ENCODE peak calls at places on chromosomes 3 and 15, in seven cellular contexts. H is lower leg skin, L is spleen, J is dorsolateral prefrontal cortex, X is heart right ventricle, F is HCT116, N is lower lobe of right lung. K is an unnamed sample.

GRCh38 chr15:74821091-74821789 is 5.2 kb upstream of the CPLX3 start:
- DNase-seq in H (no peak), L (no peak), J (no peak), X (no peak), F (no peak), N (no peak), K (no peak)

GRCh38 chr15:32668942-32669341 is 27.4 kb downstream of the SCG5 start:
- DNase-seq in H (no peak), L (no peak), J (no peak), X (no peak), F (no peak), N (no peak), K (no peak)

GRCh38 chr15:59190291-59190690 is 16.4 kb upstream of the LDHAL6B start:
- DNase-seq in H (no peak), L (no peak), J (no peak), X (no peak), F (no peak), N (no peak), K (no peak)

GRCh38 chr3:52093751-52094525 is 37.6 kb upstream of the DUSP7 start:
- DNase-seq in H (no peak), L (peak; percentile 41), J (no peak), X (no peak), F (no peak), N (peak; percentile 20), K (no peak)

GRCh38 chr15:72315706-72316370 is 4.1 kb downstream of the CELF6 start:
- DNase-seq in H (no peak), L (no peak), J (no peak), X (no peak), F (no peak), N (no peak), K (no peak)

GRCh38 chr3:62586356-62586755 is 213.0 kb upstream of the FEZF2 start:
- DNase-seq in H (no peak), L (no peak), J (no peak), X (no peak), F (no peak), N (no peak), K (no peak)

GRCh38 chr3:151395806-151396205 is 11.3 kb upstream of the P2RY12 start:
- DNase-seq in H (no peak), L (no peak), J (no peak), X (no peak), F (no peak), N (no peak), K (no peak)

GRCh38 chr3:134373278-134373941 is 837 bp downstream of the AMOTL2 start:
- DNase-seq in H (peak; percentile 85), L (peak; percentile 75), J (peak; percentile 85), X (peak; percentile 80), F (no peak), N (peak; percentile 88), K (peak; percentile 85)

GRCh38 chr15:73944161-73945099 is 18.2 kb downstream of the LOXL1 start:
- DNase-seq in H (no peak), L (peak; percentile 61), J (no peak), X (no peak), F (no peak), N (peak; percentile 28), K (no peak)

GRCh38 chr3:156723182-156723619 is 48.8 kb downstream of the TIPARP start:
- DNase-seq in H (no peak), L (no peak), J (no peak), X (peak; percentile 11), F (no peak), N (no peak), K (no peak)

DNA sequence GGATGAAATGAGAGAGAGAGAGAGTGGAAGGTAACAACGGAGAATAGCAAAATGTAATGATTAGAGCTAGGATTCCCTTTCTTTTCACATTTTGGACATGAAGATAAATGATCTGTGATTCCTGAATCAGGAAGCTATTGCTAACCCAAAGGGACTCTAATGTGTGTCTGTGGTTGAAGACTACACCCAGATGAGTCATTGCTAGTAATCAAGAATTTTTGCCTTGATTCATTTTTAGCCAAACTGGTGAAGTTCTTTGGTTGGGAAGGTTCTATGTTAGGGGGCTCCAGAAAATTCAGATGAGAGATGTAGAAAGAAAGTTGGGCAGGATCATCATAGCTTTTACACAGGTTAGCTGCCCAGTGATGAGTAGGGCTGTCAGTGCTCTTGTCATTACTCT is 116.4 kb downstream of the DUT start:
- DNase-seq in H (no peak), L (no peak), J (no peak), X (no peak), F (no peak), N (no peak), K (no peak)
- H3K4me3 ChIP-seq in H (no peak overlapping the region), L (no peak overlapping the region), J (no peak overlapping the region), X (no peak overlapping the region), F (no peak overlapping the region), N (no peak overlapping the region), K (no peak overlapping the region)

GRCh38 chr3:56800373-56801150 is 1.2 kb downstream of the ARHGEF3 start:
- DNase-seq in H (no peak), L (peak; percentile 86), J (no peak), X (no peak), F (no peak), N (no peak), K (peak; percentile 40)

GRCh38 chr3:56796996-56797395 is 4.8 kb downstream of the ARHGEF3 start:
- DNase-seq in H (no peak), L (no peak), J (no peak), X (no peak), F (no peak), N (no peak), K (no peak)

GRCh38 chr3:56801151-56801596 is 575 bp downstream of the ARHGEF3 start:
- DNase-seq in H (no peak), L (peak; percentile 81), J (peak; percentile 49), X (no peak), F (no peak), N (no peak), K (no peak)

GRCh38 chr3:56801597-56802410 is at the start of gene ARHGEF3:
- DNase-seq in H (peak; percentile 70), L (peak; percentile 98), J (peak; percentile 91), X (peak; percentile 90), F (peak; percentile 72), N (peak; percentile 89), K (peak; percentile 88)

GRCh38 chr3:56799251-56799882 is 2.4 kb downstream of the ARHGEF3 start:
- DNase-seq in H (no peak), L (no peak), J (no peak), X (no peak), F (peak; percentile 49), N (no peak), K (no peak)
- H3K4me3 ChIP-seq in H (no peak overlapping the region), L (peak overlapping the region; percentile 26), J (peak overlapping the region; percentile 82), X (peak overlapping the region; percentile 84), F (no peak overlapping the region), N (peak overlapping the region; percentile 89), K (peak overlapping the region; percentile 37)

GRCh38 chr3:13769422-13769821 is 110.4 kb downstream of the WNT7A start:
- DNase-seq in H (no peak), L (no peak), J (no peak), X (no peak), F (no peak), N (no peak), K (peak; percentile 13)

GRCh38 chr3:13770390-13771169 is 109.3 kb downstream of the WNT7A start:
- DNase-seq in H (no peak), L (no peak), J (no peak), X (no peak), F (no peak), N (no peak), K (peak; percentile 19)

GRCh38 chr3:13772321-13772745 is 107.5 kb downstream of the WNT7A start:
- DNase-seq in H (no peak), L (no peak), J (no peak), X (no peak), F (no peak), N (no peak), K (peak; percentile 20)

GRCh38 chr3:13772885-13773745 is 106.8 kb downstream of the WNT7A start:
- DNase-seq in H (no peak), L (no peak), J (no peak), X (no peak), F (no peak), N (no peak), K (peak; percentile 10)

GRCh38 chr3:13771496-13771895 is 108.4 kb downstream of the WNT7A start:
- DNase-seq in H (no peak), L (no peak), J (no peak), X (no peak), F (no peak), N (no peak), K (peak; percentile 23)
- H3K4me3 ChIP-seq in H (no peak overlapping the region), L (no peak overlapping the region), J (no peak overlapping the region), X (no peak overlapping the region), F (no peak overlapping the region), N (no peak overlapping the region), K (no peak overlapping the region)

GRCh38 chr3:14405120-14405885 is 2.9 kb downstream of the SLC6A6 start:
- DNase-seq in H (no peak), L (no peak), J (no peak), X (no peak), F (no peak), N (no peak), K (no peak)

GRCh38 chr3:14407203-14407602 is 4.8 kb downstream of the SLC6A6 start:
- DNase-seq in H (no peak), L (no peak), J (no peak), X (no peak), F (no peak), N (no peak), K (no peak)

GRCh38 chr3:14406762-14407161 is 4.4 kb downstream of the SLC6A6 start:
- DNase-seq in H (no peak), L (no peak), J (no peak), X (no peak), F (no peak), N (no peak), K (no peak)

GRCh38 chr3:14405886-14406238 is 3.5 kb downstream of the SLC6A6 start:
- DNase-seq in H (peak; percentile 32), L (no peak), J (no peak), X (no peak), F (no peak), N (peak; percentile 65), K (peak; percentile 45)

DNA sequence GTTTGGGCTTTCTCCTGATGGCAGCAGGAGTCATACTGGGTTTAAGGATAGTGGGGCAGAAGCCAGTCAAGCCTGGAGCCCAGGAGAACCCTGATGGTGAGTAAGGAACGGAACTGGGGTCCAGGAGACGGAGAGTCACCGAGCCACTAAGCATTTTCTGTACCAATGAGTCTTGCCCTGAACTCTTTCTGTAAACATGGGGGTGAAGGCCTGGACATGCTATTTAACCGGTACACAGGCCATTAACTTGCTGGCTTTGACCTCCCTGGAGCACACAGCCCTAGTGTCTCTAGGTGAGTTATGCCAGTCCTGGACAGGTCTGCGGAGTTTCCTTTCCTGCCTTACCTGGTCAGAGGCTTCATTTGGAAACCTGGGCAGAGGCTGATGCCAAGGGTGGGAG is 3.9 kb downstream of the SLC6A6 start:
- DNase-seq in H (no peak), L (no peak), J (no peak), X (no peak), F (no peak), N (no peak), K (no peak)
- H3K4me3 ChIP-seq in H (no peak overlapping the region), L (no peak overlapping the region), J (no peak overlapping the region), X (peak overlapping the region; percentile 87), F (no peak overlapping the region), N (no peak overlapping the region), K (peak overlapping the region; percentile 85)

GRCh38 chr3:159785276-159785675 is 203.4 kb upstream of the IL12A start:
- DNase-seq in H (no peak), L (no peak), J (no peak), X (no peak), F (no peak), N (no peak), K (no peak)
- H3K4me3 ChIP-seq in H (no peak overlapping the region), L (no peak overlapping the region), J (no peak overlapping the region), X (no peak overlapping the region), F (no peak overlapping the region), N (no peak overlapping the region), K (no peak overlapping the region)